ENCODE peak calls at places on chromosome 11, in five cellular contexts. One of them, this sample, is unnamed.

GRCh38 chr11:68382358-68382998 is 70.1 kb downstream of the LRP5 start:
- DNase-seq in stimulated activated CD8-positive, alpha-beta memory T cell treated with anti-CD3 and anti-CD28 coated beads, Interleukin-7, amount 100 ng/mL, for 1 hour: no peak
- DNase-seq in activated T-cell treated with anti-CD3 and anti-CD28 coated beads for 1 hour: no peak
- DNase-seq in pancreas: no peak
- DNase-seq in GM04504: no peak
- DNase-seq in this sample: no peak

GRCh38 chr11:56197367-56197766 is 20.9 kb downstream of the OR5J2 start:
- DNase-seq in GM04504: no peak
- DNase-seq in activated T-cell treated with anti-CD3 and anti-CD28 coated beads for 1 hour: no peak
- DNase-seq in stimulated activated CD8-positive, alpha-beta memory T cell treated with anti-CD3 and anti-CD28 coated beads, Interleukin-7, amount 100 ng/mL, for 1 hour: no peak
- DNase-seq in pancreas: no peak
- DNase-seq in this sample: no peak

GRCh38 chr11:27672836-27673464 is 27.3 kb downstream of the BDNF start:
- DNase-seq in stimulated activated CD8-positive, alpha-beta memory T cell treated with anti-CD3 and anti-CD28 coated beads, Interleukin-7, amount 100 ng/mL, for 1 hour: no peak
- DNase-seq in pancreas: no peak
- DNase-seq in activated T-cell treated with anti-CD3 and anti-CD28 coated beads for 1 hour: no peak
- DNase-seq in GM04504: no peak
- DNase-seq in this sample: no peak

GRCh38 chr11:115817844-115818565 is 313.8 kb upstream of the CADM1 start:
- DNase-seq in stimulated activated CD8-positive, alpha-beta memory T cell treated with anti-CD3 and anti-CD28 coated beads, Interleukin-7, amount 100 ng/mL, for 1 hour: no peak
- DNase-seq in activated T-cell treated with anti-CD3 and anti-CD28 coated beads for 1 hour: no peak
- DNase-seq in pancreas: no peak
- DNase-seq in GM04504: no peak
- DNase-seq in this sample: no peak

GRCh38 chr11:27571151-27571840 is 64.7 kb upstream of the LIN7C start:
- DNase-seq in activated T-cell treated with anti-CD3 and anti-CD28 coated beads for 1 hour: no peak
- DNase-seq in GM04504: peak; percentile 24
- DNase-seq in stimulated activated CD8-positive, alpha-beta memory T cell treated with anti-CD3 and anti-CD28 coated beads, Interleukin-7, amount 100 ng/mL, for 1 hour: no peak
- DNase-seq in pancreas: no peak
- DNase-seq in this sample: no peak

GRCh38 chr11:2512431-2513407 is 67.9 kb downstream of the KCNQ1 start:
- DNase-seq in pancreas: peak; percentile 10
- DNase-seq in activated T-cell treated with anti-CD3 and anti-CD28 coated beads for 1 hour: no peak
- DNase-seq in GM04504: no peak
- DNase-seq in stimulated activated CD8-positive, alpha-beta memory T cell treated with anti-CD3 and anti-CD28 coated beads, Interleukin-7, amount 100 ng/mL, for 1 hour: no peak
- DNase-seq in this sample: no peak

GRCh38 chr11:118114266-118114665 is 27.5 kb upstream of the SMIM35 start:
- DNase-seq in GM04504: no peak
- DNase-seq in stimulated activated CD8-positive, alpha-beta memory T cell treated with anti-CD3 and anti-CD28 coated beads, Interleukin-7, amount 100 ng/mL, for 1 hour: no peak
- DNase-seq in pancreas: no peak
- DNase-seq in activated T-cell treated with anti-CD3 and anti-CD28 coated beads for 1 hour: no peak
- DNase-seq in this sample: no peak

GRCh38 chr11:68950268-68950667 is 30.5 kb downstream of the MRGPRD start:
- DNase-seq in GM04504: no peak
- DNase-seq in activated T-cell treated with anti-CD3 and anti-CD28 coated beads for 1 hour: no peak
- DNase-seq in pancreas: no peak
- DNase-seq in stimulated activated CD8-positive, alpha-beta memory T cell treated with anti-CD3 and anti-CD28 coated beads, Interleukin-7, amount 100 ng/mL, for 1 hour: no peak
- DNase-seq in this sample: no peak

GRCh38 chr11:64759722-64760719 is at the start of gene PYGM:
- DNase-seq in activated T-cell treated with anti-CD3 and anti-CD28 coated beads for 1 hour: no peak
- DNase-seq in GM04504: no peak
- DNase-seq in stimulated activated CD8-positive, alpha-beta memory T cell treated with anti-CD3 and anti-CD28 coated beads, Interleukin-7, amount 100 ng/mL, for 1 hour: no peak
- DNase-seq in pancreas: no peak
- DNase-seq in this sample: no peak

GRCh38 chr11:57322881-57323467 is 1.8 kb downstream of the TNKS1BP1 start:
- DNase-seq in stimulated activated CD8-positive, alpha-beta memory T cell treated with anti-CD3 and anti-CD28 coated beads, Interleukin-7, amount 100 ng/mL, for 1 hour: no peak
- DNase-seq in GM04504: no peak
- DNase-seq in pancreas: no peak
- DNase-seq in activated T-cell treated with anti-CD3 and anti-CD28 coated beads for 1 hour: no peak
- DNase-seq in this sample: no peak

GRCh38 chr11:3123316-3123715 is 41.8 kb downstream of the OSBPL5 start:
- DNase-seq in GM04504: no peak
- DNase-seq in stimulated activated CD8-positive, alpha-beta memory T cell treated with anti-CD3 and anti-CD28 coated beads, Interleukin-7, amount 100 ng/mL, for 1 hour: no peak
- DNase-seq in activated T-cell treated with anti-CD3 and anti-CD28 coated beads for 1 hour: no peak
- DNase-seq in pancreas: peak; percentile 44
- DNase-seq in this sample: peak; percentile 60

GRCh38 chr11:7688238-7688826 is 15.0 kb upstream of the CYB5R2 start:
- DNase-seq in pancreas: no peak
- DNase-seq in GM04504: no peak
- DNase-seq in stimulated activated CD8-positive, alpha-beta memory T cell treated with anti-CD3 and anti-CD28 coated beads, Interleukin-7, amount 100 ng/mL, for 1 hour: no peak
- DNase-seq in activated T-cell treated with anti-CD3 and anti-CD28 coated beads for 1 hour: no peak
- DNase-seq in this sample: no peak

GRCh38 chr11:35352107-35352888 is 67.1 kb downstream of the SLC1A2 start:
- DNase-seq in activated T-cell treated with anti-CD3 and anti-CD28 coated beads for 1 hour: no peak
- DNase-seq in GM04504: no peak
- DNase-seq in pancreas: peak; percentile 33
- DNase-seq in stimulated activated CD8-positive, alpha-beta memory T cell treated with anti-CD3 and anti-CD28 coated beads, Interleukin-7, amount 100 ng/mL, for 1 hour: no peak
- DNase-seq in this sample: no peak

GRCh38 chr11:109696191-109696897 is 274.4 kb downstream of the C11orf87 start:
- DNase-seq in activated T-cell treated with anti-CD3 and anti-CD28 coated beads for 1 hour: no peak
- DNase-seq in pancreas: no peak
- DNase-seq in GM04504: peak; percentile 24
- DNase-seq in stimulated activated CD8-positive, alpha-beta memory T cell treated with anti-CD3 and anti-CD28 coated beads, Interleukin-7, amount 100 ng/mL, for 1 hour: no peak
- DNase-seq in this sample: no peak

GRCh38 chr11:71247551-71248250 is 4.7 kb downstream of the SHANK2 start:
- DNase-seq in activated T-cell treated with anti-CD3 and anti-CD28 coated beads for 1 hour: no peak
- DNase-seq in pancreas: no peak
- DNase-seq in stimulated activated CD8-positive, alpha-beta memory T cell treated with anti-CD3 and anti-CD28 coated beads, Interleukin-7, amount 100 ng/mL, for 1 hour: no peak
- DNase-seq in GM04504: no peak
- DNase-seq in this sample: no peak

GRCh38 chr11:65423516-65424199 is 1.1 kb downstream of the NEAT1 start:
- DNase-seq in GM04504: peak; percentile 9
- DNase-seq in activated T-cell treated with anti-CD3 and anti-CD28 coated beads for 1 hour: no peak
- DNase-seq in pancreas: peak; percentile 58
- DNase-seq in stimulated activated CD8-positive, alpha-beta memory T cell treated with anti-CD3 and anti-CD28 coated beads, Interleukin-7, amount 100 ng/mL, for 1 hour: no peak
- DNase-seq in this sample: no peak

GRCh38 chr11:117929568-117930207 is 486 bp upstream of the TMPRSS13 start:
- DNase-seq in stimulated activated CD8-positive, alpha-beta memory T cell treated with anti-CD3 and anti-CD28 coated beads, Interleukin-7, amount 100 ng/mL, for 1 hour: no peak
- DNase-seq in GM04504: no peak
- DNase-seq in pancreas: no peak
- DNase-seq in activated T-cell treated with anti-CD3 and anti-CD28 coated beads for 1 hour: no peak
- DNase-seq in this sample: no peak

GRCh38 chr11:8291421-8292350 is 28.0 kb upstream of the LMO1 start:
- DNase-seq in activated T-cell treated with anti-CD3 and anti-CD28 coated beads for 1 hour: no peak
- DNase-seq in pancreas: no peak
- DNase-seq in GM04504: no peak
- DNase-seq in stimulated activated CD8-positive, alpha-beta memory T cell treated with anti-CD3 and anti-CD28 coated beads, Interleukin-7, amount 100 ng/mL, for 1 hour: no peak
- DNase-seq in this sample: no peak

GRCh38 chr11:213111-213510 is 5.6 kb downstream of the RIC8A start:
- DNase-seq in GM04504: no peak
- DNase-seq in pancreas: no peak
- DNase-seq in activated T-cell treated with anti-CD3 and anti-CD28 coated beads for 1 hour: no peak
- DNase-seq in stimulated activated CD8-positive, alpha-beta memory T cell treated with anti-CD3 and anti-CD28 coated beads, Interleukin-7, amount 100 ng/mL, for 1 hour: no peak
- DNase-seq in this sample: no peak

GRCh38 chr11:11349870-11350325 is 3.2 kb downstream of the CSNK2A3 start:
- DNase-seq in activated T-cell treated with anti-CD3 and anti-CD28 coated beads for 1 hour: no peak
- DNase-seq in GM04504: peak; percentile 40
- DNase-seq in pancreas: no peak
- DNase-seq in stimulated activated CD8-positive, alpha-beta memory T cell treated with anti-CD3 and anti-CD28 coated beads, Interleukin-7, amount 100 ng/mL, for 1 hour: no peak
- DNase-seq in this sample: no peak

GRCh38 chr11:33996498-33997454 is 54.8 kb upstream of the CAPRIN1 start:
- DNase-seq in activated T-cell treated with anti-CD3 and anti-CD28 coated beads for 1 hour: peak; percentile 64
- DNase-seq in stimulated activated CD8-positive, alpha-beta memory T cell treated with anti-CD3 and anti-CD28 coated beads, Interleukin-7, amount 100 ng/mL, for 1 hour: peak; percentile 48
- DNase-seq in GM04504: peak; percentile 39
- DNase-seq in pancreas: peak; percentile 52
- DNase-seq in this sample: peak; percentile 56

GRCh38 chr11:66051371-66051765 is 796 bp upstream of the SF3B2 start:
- DNase-seq in activated T-cell treated with anti-CD3 and anti-CD28 coated beads for 1 hour: no peak
- DNase-seq in GM04504: no peak
- DNase-seq in stimulated activated CD8-positive, alpha-beta memory T cell treated with anti-CD3 and anti-CD28 coated beads, Interleukin-7, amount 100 ng/mL, for 1 hour: no peak
- DNase-seq in pancreas: no peak
- DNase-seq in this sample: no peak

GRCh38 chr11:103648670-103649400 is 387.6 kb upstream of the DDI1 start:
- DNase-seq in pancreas: no peak
- DNase-seq in activated T-cell treated with anti-CD3 and anti-CD28 coated beads for 1 hour: no peak
- DNase-seq in stimulated activated CD8-positive, alpha-beta memory T cell treated with anti-CD3 and anti-CD28 coated beads, Interleukin-7, amount 100 ng/mL, for 1 hour: no peak
- DNase-seq in GM04504: no peak
- DNase-seq in this sample: no peak

GRCh38 chr11:109237636-109238035 is 184.4 kb upstream of the C11orf87 start:
- DNase-seq in pancreas: no peak
- DNase-seq in stimulated activated CD8-positive, alpha-beta memory T cell treated with anti-CD3 and anti-CD28 coated beads, Interleukin-7, amount 100 ng/mL, for 1 hour: no peak
- DNase-seq in GM04504: no peak
- DNase-seq in activated T-cell treated with anti-CD3 and anti-CD28 coated beads for 1 hour: no peak
- DNase-seq in this sample: no peak

GRCh38 chr11:94665116-94665659 is 98.0 kb downstream of the PIWIL4 start:
- DNase-seq in stimulated activated CD8-positive, alpha-beta memory T cell treated with anti-CD3 and anti-CD28 coated beads, Interleukin-7, amount 100 ng/mL, for 1 hour: no peak
- DNase-seq in pancreas: no peak
- DNase-seq in GM04504: no peak
- DNase-seq in activated T-cell treated with anti-CD3 and anti-CD28 coated beads for 1 hour: no peak
- DNase-seq in this sample: no peak

GRCh38 chr11:19674831-19675230 is 37.8 kb upstream of the NAV2 start:
- DNase-seq in GM04504: no peak
- DNase-seq in pancreas: no peak
- DNase-seq in stimulated activated CD8-positive, alpha-beta memory T cell treated with anti-CD3 and anti-CD28 coated beads, Interleukin-7, amount 100 ng/mL, for 1 hour: no peak
- DNase-seq in activated T-cell treated with anti-CD3 and anti-CD28 coated beads for 1 hour: no peak
- DNase-seq in this sample: no peak

GRCh38 chr11:125214466-125215204 is 50.1 kb downstream of the PKNOX2 start:
- DNase-seq in activated T-cell treated with anti-CD3 and anti-CD28 coated beads for 1 hour: no peak
- DNase-seq in stimulated activated CD8-positive, alpha-beta memory T cell treated with anti-CD3 and anti-CD28 coated beads, Interleukin-7, amount 100 ng/mL, for 1 hour: no peak
- DNase-seq in GM04504: no peak
- DNase-seq in pancreas: no peak
- DNase-seq in this sample: no peak

GRCh38 chr11:44528581-44528980 is 36.9 kb upstream of the CD82 start:
- DNase-seq in pancreas: no peak
- DNase-seq in stimulated activated CD8-positive, alpha-beta memory T cell treated with anti-CD3 and anti-CD28 coated beads, Interleukin-7, amount 100 ng/mL, for 1 hour: no peak
- DNase-seq in activated T-cell treated with anti-CD3 and anti-CD28 coated beads for 1 hour: no peak
- DNase-seq in GM04504: no peak
- DNase-seq in this sample: no peak

GRCh38 chr11:96219981-96220623 is 122.9 kb downstream of the MAML2 start:
- DNase-seq in activated T-cell treated with anti-CD3 and anti-CD28 coated beads for 1 hour: no peak
- DNase-seq in GM04504: peak; percentile 43
- DNase-seq in pancreas: no peak
- DNase-seq in stimulated activated CD8-positive, alpha-beta memory T cell treated with anti-CD3 and anti-CD28 coated beads, Interleukin-7, amount 100 ng/mL, for 1 hour: no peak
- DNase-seq in this sample: peak; percentile 13

GRCh38 chr11:113363406-113363805 is 24.2 kb upstream of the ANKK1 start:
- DNase-seq in activated T-cell treated with anti-CD3 and anti-CD28 coated beads for 1 hour: no peak
- DNase-seq in pancreas: no peak
- DNase-seq in stimulated activated CD8-positive, alpha-beta memory T cell treated with anti-CD3 and anti-CD28 coated beads, Interleukin-7, amount 100 ng/mL, for 1 hour: no peak
- DNase-seq in GM04504: no peak
- DNase-seq in this sample: no peak

This sample was measured in DMS153.